ENCODE peak calls at places on chromosomes 12 and 14, in four cellular contexts. O is GM12878, G is K562, B is SK-N-SH. N is an unnamed sample.

GRCh38 chr14:45222485-45223262 is 30.3 kb downstream of the MIS18BP1 start:
- DNase-seq in O (no peak), G (no peak), B (no peak), N (no peak)

GRCh38 chr14:20578784-20579502 is 8.9 kb downstream of the RNASE11 start:
- DNase-seq in O (no peak), G (peak), B (no peak), N (no peak)

GRCh38 chr12:76878045-76878898 is 547 bp downstream of the CSRP2 start:
- DNase-seq in O (no peak), G (peak), B (peak), N (peak)

GRCh38 chr12:50505386-50505827 is 622 bp downstream of the DIP2B start:
- DNase-seq in O (no peak), G (peak), B (peak), N (peak)

GRCh38 chr14:106489112-106489881 is 962.9 kb downstream of the TMEM121 start:
- DNase-seq in O (no peak), G (no peak), B (no peak), N (no peak)

GRCh38 chr14:104377256-104377655 is 202.3 kb upstream of the C14orf180 start:
- DNase-seq in O (no peak), G (no peak), B (no peak), N (no peak)

GRCh38 chr12:32455607-32456063 is 56.3 kb downstream of the FGD4 start:
- DNase-seq in O (no peak), G (peak), B (peak), N (no peak)

GRCh38 chr12:108618079-108618952 is 15.4 kb downstream of the SELPLG start:
- DNase-seq in O (no peak), G (peak), B (peak), N (peak)

GRCh38 chr12:121933522-121934317 is 15.3 kb downstream of the CFAP251 start:
- DNase-seq in O (no peak), G (peak), B (no peak), N (peak)

GRCh38 chr14:66056268-66056907 is 429.8 kb upstream of the CCDC196 start:
- DNase-seq in O (no peak), G (no peak), B (no peak), N (no peak)

GRCh38 chr14:59427653-59428578 is 37.3 kb downstream of the GPR135 start:
- DNase-seq in O (no peak), G (no peak), B (no peak), N (no peak)

GRCh38 chr12:128969480-128970055 is 116.3 kb downstream of the GLT1D1 start:
- DNase-seq in O (peak), G (peak), B (peak), N (peak)

GRCh38 chr14:71647086-71647784 is 285.0 kb upstream of the RGS6 start:
- DNase-seq in O (no peak), G (no peak), B (no peak), N (no peak)

DNA sequence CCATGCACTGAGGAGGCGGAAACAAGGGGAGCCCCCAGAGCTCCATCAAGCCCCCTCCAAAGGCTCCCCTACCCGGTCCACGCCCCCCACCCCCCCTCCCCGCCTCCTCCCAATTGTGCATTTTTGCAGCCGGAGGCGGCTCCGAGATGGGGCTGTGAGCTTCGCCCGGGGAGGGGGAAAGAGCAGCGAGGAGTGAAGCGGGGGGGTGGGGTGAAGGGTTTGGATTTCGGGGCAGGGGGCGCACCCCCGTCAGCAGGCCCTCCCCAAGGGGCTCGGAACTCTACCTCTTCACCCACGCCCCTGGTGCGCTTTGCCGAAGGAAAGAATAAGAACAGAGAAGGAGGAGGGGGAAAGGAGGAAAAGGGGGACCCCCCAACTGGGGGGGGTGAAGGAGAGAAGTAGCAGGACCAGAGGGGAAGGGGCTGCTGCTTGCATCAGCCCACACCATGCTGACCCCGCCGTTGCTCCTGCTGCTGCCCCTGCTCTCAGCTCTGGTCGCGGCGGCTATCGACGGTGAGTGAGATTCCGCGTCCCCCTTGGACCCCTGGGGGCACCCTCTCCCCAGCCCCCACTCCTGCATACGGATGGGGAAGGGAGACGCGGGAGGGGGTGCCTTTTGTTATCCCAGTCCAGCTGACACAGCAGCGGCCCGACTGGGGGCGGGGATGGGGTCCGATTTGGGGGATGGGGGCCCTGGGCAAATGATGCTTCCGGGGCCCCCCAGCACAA is 400 bp downstream of the LRP1 start:
- DNase-seq in O (no peak), G (no peak), B (peak), N (peak)
- TF ChIP-seq USF1 in O (no peak), G (no peak), B (no peak), N (no peak)

GRCh38 chr12:124617615-124618014 is 50.2 kb upstream of the NCOR2 start:
- DNase-seq in O (no peak), G (peak), B (peak), N (no peak)
- TF ChIP-seq USF1 in O (no peak), G (no peak), B (no peak), N (no peak)

DNA sequence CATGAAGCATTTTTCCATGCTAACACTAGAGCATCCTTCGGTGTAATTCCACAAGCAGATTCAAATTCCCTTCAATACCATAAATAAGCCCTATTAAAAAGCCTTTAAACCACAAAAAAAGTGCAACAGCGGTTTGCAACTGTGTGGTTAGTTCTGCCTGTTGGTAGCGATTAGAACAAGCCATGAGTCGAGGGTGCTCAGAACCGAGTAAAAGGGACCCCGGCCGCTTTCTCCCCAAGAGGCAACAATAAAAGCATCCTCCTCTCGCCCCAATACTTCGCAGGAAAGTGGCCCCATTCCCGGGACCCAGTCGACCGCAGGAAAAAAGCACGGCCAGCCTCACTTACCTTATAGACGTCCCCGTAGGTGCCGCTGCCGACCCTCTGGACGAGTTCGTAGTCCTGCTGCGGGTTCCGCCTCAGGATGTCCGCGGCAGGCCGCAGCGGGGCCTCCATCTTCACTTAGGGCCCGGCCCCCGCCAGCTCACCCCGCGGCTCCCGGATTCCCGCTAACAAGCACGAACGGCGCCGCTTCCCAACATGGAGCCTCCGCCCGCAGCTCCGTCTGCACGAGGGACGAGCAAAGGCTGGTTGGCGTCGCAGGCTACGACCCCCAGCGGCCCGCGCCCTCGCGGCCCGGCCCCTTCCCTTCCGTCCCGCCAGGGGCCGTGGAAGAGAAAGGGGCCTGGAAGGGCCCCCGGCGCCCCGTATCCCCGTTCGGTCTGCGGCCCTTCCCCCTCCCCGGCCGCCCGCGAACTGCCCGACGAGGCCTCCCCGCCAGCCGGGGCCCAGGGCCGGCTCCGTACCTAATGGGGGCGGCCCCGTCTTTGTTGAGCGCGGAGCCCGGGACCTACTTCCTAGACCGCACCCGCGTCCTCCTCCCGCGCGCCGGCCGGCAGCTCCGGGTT is 521 bp downstream of the MAP4K5 start:
- DNase-seq in O (no peak), G (peak), B (peak), N (peak)
- TF ChIP-seq USF1 in O (no peak), G (no peak), B (no peak), N (no peak)

GRCh38 chr12:103028881-103029280 is 71.4 kb downstream of the ASCL1 start:
- DNase-seq in O (no peak), G (no peak), B (no peak), N (no peak)
- TF ChIP-seq USF1 in O (no peak), G (no peak), B (no peak), N (no peak)

DNA sequence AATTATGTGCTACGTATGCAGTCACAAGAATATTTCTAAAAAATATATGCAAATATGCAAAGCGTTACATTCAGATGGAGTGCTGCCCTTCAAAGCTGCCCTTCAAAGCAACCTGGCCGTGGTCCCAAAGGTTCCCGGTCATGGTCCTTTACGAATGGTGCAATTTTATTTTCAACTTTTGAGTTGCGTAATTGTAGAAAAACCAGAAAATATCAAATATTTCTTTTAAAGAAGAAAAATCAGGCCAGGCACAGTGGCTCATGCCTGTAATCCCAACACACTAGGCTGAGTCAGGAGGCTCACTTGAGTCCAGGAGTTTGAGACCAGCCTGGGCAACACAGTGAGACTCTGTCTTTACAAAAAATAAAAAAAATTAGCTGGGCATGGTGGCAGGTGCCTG is 21.4 kb downstream of the CLSTN3 start:
- DNase-seq in O (no peak), G (no peak), B (no peak), N (no peak)
- TF ChIP-seq USF1 in O (no peak), G (no peak), B (no peak), N (no peak)

GRCh38 chr14:97381309-97381708 is 584.1 kb downstream of the VRK1 start:
- DNase-seq in O (no peak), G (no peak), B (no peak), N (no peak)
- TF ChIP-seq USF1 in O (no peak), G (no peak), B (no peak), N (no peak)

GRCh38 chr14:68089146-68089715 is 269.7 kb downstream of the RAD51B start:
- DNase-seq in O (no peak), G (no peak), B (no peak), N (no peak)
- TF ChIP-seq USF1 in O (no peak), G (no peak), B (no peak), N (no peak)